ENCODE peak calls at places on chromosomes 7 and 10, in eight cellular contexts. M is MCF 10A, R is HL-60, P is progenitor cell of endocrine pancreas, B is endothelial cell, Q is GM23338, T is cardiac muscle cell, V is neural crest cell. D is an unnamed sample.

GRCh38 chr10:88754272-88754671 is 5.5 kb upstream of the LIPN start:
- DNase-seq in M (peak), R (no peak), P (no peak), B (no peak), Q (no peak), T (no peak), V (no peak), D (no peak)

GRCh38 chr7:151110941-151111645 is 24.8 kb downstream of the AGAP3 start:
- DNase-seq in M (peak), R (no peak), P (peak), B (peak), Q (peak), T (peak), V (peak), D (peak)

GRCh38 chr7:73593207-73594045 is 15.0 kb upstream of the TBL2 start:
- DNase-seq in M (no peak), R (no peak), P (no peak), B (no peak), Q (no peak), T (no peak), V (no peak), D (no peak)

GRCh38 chr10:25017661-25018060 is 1.2 kb downstream of the THNSL1 start:
- DNase-seq in M (no peak), R (no peak), P (no peak), B (no peak), Q (no peak), T (no peak), V (no peak), D (no peak)

GRCh38 chr7:101563198-101563901 is 65.7 kb downstream of the MYL10 start:
- DNase-seq in M (no peak), R (no peak), P (no peak), B (no peak), Q (peak), T (no peak), V (no peak), D (no peak)

GRCh38 chr10:2909921-2910320 is 157.4 kb upstream of the PFKP start:
- DNase-seq in M (no peak), R (no peak), P (no peak), B (no peak), Q (no peak), T (no peak), V (no peak), D (no peak)

GRCh38 chr10:20858292-20859124 is 38.6 kb downstream of the NEBL start:
- DNase-seq in M (peak), R (no peak), P (no peak), B (no peak), Q (peak), T (no peak), V (no peak), D (no peak)

GRCh38 chr7:74236284-74236683 is 17.9 kb downstream of the RFC2 start:
- DNase-seq in M (no peak), R (no peak), P (no peak), B (no peak), Q (no peak), T (no peak), V (no peak), D (no peak)

GRCh38 chr7:124084024-124084423 is 51.2 kb upstream of the TMEM229A start:
- DNase-seq in M (no peak), R (no peak), P (no peak), B (no peak), Q (no peak), T (peak), V (no peak), D (no peak)

GRCh38 chr10:61397175-61397986 is 55.8 kb downstream of the TMEM26 start:
- DNase-seq in M (peak), R (peak), P (no peak), B (no peak), Q (no peak), T (no peak), V (no peak), D (no peak)

GRCh38 chr10:86715836-86716235 is 40.6 kb upstream of the BMPR1A start:
- DNase-seq in M (no peak), R (no peak), P (no peak), B (no peak), Q (no peak), T (no peak), V (no peak), D (no peak)

GRCh38 chr10:677038-677437 is 12.4 kb downstream of the DIP2C start:
- DNase-seq in M (no peak), R (no peak), P (no peak), B (no peak), Q (no peak), T (no peak), V (no peak), D (no peak)

GRCh38 chr7:157465597-157466348 is 129.0 kb downstream of the DNAJB6 start:
- DNase-seq in M (no peak), R (no peak), P (no peak), B (no peak), Q (no peak), T (no peak), V (no peak), D (no peak)

GRCh38 chr7:141220263-141220662 is 146.4 kb downstream of the TMEM178B start:
- DNase-seq in M (peak), R (no peak), P (no peak), B (no peak), Q (peak), T (no peak), V (no peak), D (peak)

GRCh38 chr10:124739996-124740373 is 4.2 kb downstream of the FAM53B start:
- DNase-seq in M (no peak), R (no peak), P (no peak), B (no peak), Q (peak), T (no peak), V (no peak), D (no peak)

GRCh38 chr10:19412531-19412930 is 363.9 kb downstream of the MALRD1 start:
- DNase-seq in M (peak), R (no peak), P (no peak), B (peak), Q (peak), T (peak), V (no peak), D (no peak)

GRCh38 chr7:150831851-150832250 is 20.5 kb upstream of the AOC1 start:
- DNase-seq in M (no peak), R (no peak), P (no peak), B (no peak), Q (no peak), T (no peak), V (no peak), D (no peak)

GRCh38 chr10:97888641-97889262 is 39.1 kb downstream of the GOLGA7B start:
- DNase-seq in M (peak), R (no peak), P (no peak), B (no peak), Q (peak), T (no peak), V (no peak), D (no peak)

GRCh38 chr7:96737545-96738050 is 28.0 kb upstream of the SEM1 start:
- DNase-seq in M (no peak), R (no peak), P (no peak), B (no peak), Q (no peak), T (no peak), V (no peak), D (no peak)

GRCh38 chr7:106167439-106168136 is 55.5 kb upstream of the SYPL1 start:
- DNase-seq in M (peak), R (no peak), P (no peak), B (no peak), Q (no peak), T (no peak), V (no peak), D (no peak)

GRCh38 chr7:136009488-136010079 is 32.4 kb upstream of the MTPN start:
- DNase-seq in M (peak), R (no peak), P (no peak), B (no peak), Q (peak), T (peak), V (no peak), D (no peak)

GRCh38 chr7:46175221-46175620 is 254.1 kb upstream of the IGFBP3 start:
- DNase-seq in M (no peak), R (no peak), P (no peak), B (no peak), Q (no peak), T (no peak), V (no peak), D (no peak)

GRCh38 chr10:47354162-47354561 is 6.0 kb downstream of the RBP3 start:
- DNase-seq in M (no peak), R (no peak), P (no peak), B (no peak), Q (no peak), T (peak), V (no peak), D (no peak)

GRCh38 chr10:78964274-78964951 is 104.4 kb upstream of the ZMIZ1 start:
- DNase-seq in M (no peak), R (no peak), P (no peak), B (no peak), Q (no peak), T (no peak), V (no peak), D (no peak)
- TF ChIP-seq CTCF in M (no peak), R (no peak), P (no peak), B (no peak), Q (no peak), T (no peak), V (no peak), D (no peak)

DNA sequence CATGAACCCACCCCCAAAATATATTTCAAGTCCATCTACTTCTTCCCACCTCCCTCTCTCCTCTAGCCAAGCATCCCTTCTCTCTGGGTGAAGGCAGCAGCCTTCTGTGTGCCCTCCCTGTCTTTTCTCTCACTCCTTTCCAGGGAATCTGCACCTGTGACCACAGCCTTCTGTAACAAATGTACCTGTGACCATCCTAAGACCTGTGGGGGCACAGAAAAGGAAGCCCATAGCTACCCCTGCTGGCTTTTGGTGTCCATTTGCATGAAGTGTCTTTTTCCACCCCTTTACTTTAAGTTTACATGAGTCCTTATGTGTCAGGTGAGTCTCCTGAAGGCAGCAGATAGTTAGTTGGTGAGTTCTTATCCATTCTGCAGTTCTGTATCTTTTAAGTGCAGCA is 2.0 kb upstream of the TBXAS1 start:
- DNase-seq in M (peak), R (no peak), P (no peak), B (no peak), Q (peak), T (no peak), V (no peak), D (no peak)
- TF ChIP-seq CTCF in M (no peak), R (no peak), P (no peak), B (no peak), Q (peak), T (no peak), V (no peak), D (no peak)

GRCh38 chr7:87510430-87510875 is 35.0 kb upstream of the ABCB4 start:
- DNase-seq in M (no peak), R (no peak), P (no peak), B (no peak), Q (peak), T (no peak), V (no peak), D (no peak)

GRCh38 chr7:87506243-87507180 is 31.0 kb upstream of the ABCB4 start:
- DNase-seq in M (peak), R (no peak), P (no peak), B (no peak), Q (no peak), T (no peak), V (no peak), D (no peak)

GRCh38 chr7:87505122-87505521 is 29.6 kb upstream of the ABCB4 start:
- DNase-seq in M (no peak), R (no peak), P (no peak), B (no peak), Q (no peak), T (no peak), V (no peak), D (no peak)

GRCh38 chr7:87505557-87506242 is 30.2 kb upstream of the ABCB4 start:
- DNase-seq in M (no peak), R (no peak), P (no peak), B (no peak), Q (no peak), T (no peak), V (no peak), D (no peak)

GRCh38 chr7:87507446-87507845 is 32.0 kb upstream of the ABCB4 start:
- DNase-seq in M (peak), R (no peak), P (no peak), B (no peak), Q (peak), T (peak), V (no peak), D (no peak)
- TF ChIP-seq CTCF in M (no peak), R (no peak), P (no peak), B (no peak), Q (peak), T (peak), V (peak), D (no peak)

GRCh38 chr7:134785842-134786241 is 6.4 kb downstream of the CALD1 start:
- DNase-seq in M (no peak), R (no peak), P (no peak), B (no peak), Q (no peak), T (no peak), V (no peak), D (no peak)

GRCh38 chr7:134787720-134788119 is 8.3 kb downstream of the CALD1 start:
- DNase-seq in M (no peak), R (no peak), P (no peak), B (no peak), Q (no peak), T (no peak), V (no peak), D (no peak)

GRCh38 chr7:134788191-134788590 is 8.8 kb downstream of the CALD1 start:
- DNase-seq in M (no peak), R (no peak), P (no peak), B (no peak), Q (no peak), T (no peak), V (no peak), D (no peak)

GRCh38 chr7:134784251-134785049 is 5.0 kb downstream of the CALD1 start:
- DNase-seq in M (no peak), R (no peak), P (no peak), B (no peak), Q (no peak), T (no peak), V (no peak), D (no peak)

GRCh38 chr7:134787064-134787463 is 7.6 kb downstream of the CALD1 start:
- DNase-seq in M (no peak), R (no peak), P (no peak), B (no peak), Q (no peak), T (no peak), V (no peak), D (no peak)
- TF ChIP-seq CTCF in M (no peak), R (no peak), P (no peak), B (no peak), Q (no peak), T (no peak), V (no peak), D (no peak)

DNA sequence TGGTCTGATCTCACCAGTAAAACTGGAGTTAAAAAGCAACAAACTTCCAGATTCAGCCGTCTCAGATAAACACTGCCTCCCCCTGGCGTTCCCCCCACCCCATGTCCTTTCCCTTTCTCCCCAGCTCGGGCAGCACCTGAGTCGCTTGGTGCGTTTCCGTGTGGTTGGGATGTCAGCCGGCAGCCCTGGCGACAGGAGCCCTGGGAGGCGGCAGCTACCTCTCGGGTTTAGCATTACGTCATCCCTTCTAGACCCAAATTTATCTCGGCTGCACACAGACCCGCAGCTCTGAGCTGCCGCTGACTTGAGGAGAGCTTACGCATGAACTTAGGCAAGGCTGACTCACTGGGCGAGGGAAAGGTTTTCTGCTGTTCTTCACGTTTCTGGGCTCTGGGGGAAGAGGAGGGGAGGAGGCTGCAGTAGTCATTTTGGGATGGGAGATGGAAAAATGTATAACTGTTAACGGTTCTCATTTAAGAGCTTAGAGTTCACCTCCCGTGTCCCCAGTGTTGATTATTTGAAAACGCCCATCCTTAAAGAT is 14.4 kb downstream of the MXI1 start:
- DNase-seq in M (peak), R (peak), P (peak), B (peak), Q (peak), T (peak), V (no peak), D (peak)
- TF ChIP-seq CTCF in M (no peak), R (no peak), P (peak), B (no peak), Q (peak), T (peak), V (no peak), D (no peak)

DNA sequence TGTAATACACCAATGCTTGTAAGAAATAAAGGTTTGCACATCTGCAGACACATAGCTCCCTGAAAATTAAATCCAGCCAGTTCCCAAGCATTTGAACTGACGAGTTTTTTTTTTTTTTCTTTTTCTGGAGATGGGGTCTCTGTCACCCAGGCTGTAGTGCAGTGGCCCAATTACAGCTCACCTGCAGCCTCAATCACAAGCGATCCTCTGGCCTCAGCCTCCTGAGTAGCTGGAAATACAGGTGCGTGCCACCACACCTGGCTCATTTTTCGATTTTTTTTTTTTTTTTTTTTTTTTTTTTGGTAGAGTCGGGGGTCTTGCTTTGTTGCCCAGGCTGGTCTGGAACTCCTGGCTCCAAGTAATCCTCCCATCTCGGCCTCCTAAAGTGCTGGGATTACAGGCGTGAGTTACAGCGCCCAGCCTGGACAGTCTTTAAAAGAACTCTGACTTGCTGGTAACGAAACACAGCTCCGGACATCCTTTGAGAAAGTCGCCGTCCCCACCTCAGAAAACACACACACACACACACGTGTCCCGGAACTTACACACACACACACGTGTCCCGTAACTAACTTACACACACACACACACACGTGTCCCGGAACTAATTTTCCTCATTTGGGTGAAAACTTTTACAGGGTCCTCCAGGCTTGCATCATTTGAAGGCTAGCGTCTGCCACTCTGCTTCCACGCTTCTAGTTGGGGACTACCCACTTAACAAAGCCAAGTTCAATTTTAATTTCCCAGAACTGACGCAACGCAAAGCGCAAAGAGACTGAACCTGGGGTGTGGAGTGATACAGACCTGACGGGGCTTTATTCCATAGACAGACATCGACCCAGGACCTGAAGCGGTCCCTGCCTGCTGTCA is 18.6 kb downstream of the OCM2 start:
- DNase-seq in M (peak), R (peak), P (no peak), B (no peak), Q (peak), T (peak), V (no peak), D (no peak)
- TF ChIP-seq CTCF in M (no peak), R (no peak), P (no peak), B (no peak), Q (no peak), T (no peak), V (no peak), D (no peak)

GRCh38 chr7:122827763-122828162 is 58.5 kb downstream of the CADPS2 start:
- DNase-seq in M (no peak), R (no peak), P (no peak), B (no peak), Q (no peak), T (no peak), V (no peak), D (no peak)
- TF ChIP-seq CTCF in M (no peak), R (no peak), P (no peak), B (no peak), Q (no peak), T (no peak), V (no peak), D (no peak)